ENCODE peak calls at places on chromosomes 2 and 18, in five cellular contexts. K, A, T, L and C are unnamed samples. For H3K9me3, the result is how much of the 10 kb centered on the place peaks cover.

GRCh38 chr18:25650201-25650941 is 298.4 kb upstream of the ZNF521 start:
- DNase-seq in K (no peak), A (no peak), T (no peak), L (no peak), C (no peak)

GRCh38 chr18:26706796-26707406 is 158.5 kb upstream of the KCTD1 start:
- DNase-seq in K (peak), A (no peak), T (no peak), L (no peak), C (no peak)

GRCh38 chr2:174595904-174596397 is 1.7 kb downstream of the WIPF1 start:
- DNase-seq in K (no peak), A (no peak), T (no peak), L (no peak), C (no peak)

GRCh38 chr2:120341977-120342376 is 4.0 kb upstream of the INHBB start:
- DNase-seq in K (no peak), A (no peak), T (no peak), L (no peak), C (no peak)

GRCh38 chr18:58209326-58209725 is 165.3 kb downstream of the NEDD4L start:
- DNase-seq in K (no peak), A (no peak), T (no peak), L (no peak), C (no peak)

GRCh38 chr2:20781656-20782265 is 41.1 kb downstream of the LDAH start:
- DNase-seq in K (no peak), A (no peak), T (no peak), L (peak), C (no peak)

GRCh38 chr2:70703900-70704549 is 64.0 kb downstream of the ADD2 start:
- DNase-seq in K (no peak), A (no peak), T (peak), L (no peak), C (no peak)

GRCh38 chr18:44771957-44772917 is 91.5 kb downstream of the SETBP1 start:
- DNase-seq in K (peak), A (no peak), T (peak), L (peak), C (no peak)

GRCh38 chr18:32081881-32082280 is 9.8 kb upstream of the RNF138 start:
- DNase-seq in K (no peak), A (no peak), T (no peak), L (no peak), C (no peak)

GRCh38 chr2:127647242-127648190 is 1.6 kb downstream of the GPR17 start:
- DNase-seq in K (no peak), A (no peak), T (peak), L (no peak), C (no peak)

GRCh38 chr2:6995406-6996117 is 78.3 kb downstream of the RNF144A start:
- DNase-seq in K (no peak), A (peak), T (no peak), L (no peak), C (no peak)

GRCh38 chr2:3518496-3519254 is 656 bp downstream of the ADI1 start:
- DNase-seq in K (peak), A (peak), T (peak), L (peak), C (peak)

GRCh38 chr2:174692256-174692830 is 71.9 kb downstream of the CHRNA1 start:
- DNase-seq in K (no peak), A (no peak), T (no peak), L (no peak), C (no peak)

GRCh38 chr2:236143811-236144210 is 24.4 kb downstream of the GBX2 start:
- DNase-seq in K (peak), A (no peak), T (no peak), L (no peak), C (no peak)

GRCh38 chr2:136242687-136243277 is 124.8 kb upstream of the CXCR4 start:
- DNase-seq in K (no peak), A (no peak), T (no peak), L (no peak), C (no peak)

GRCh38 chr18:51135361-51135760 is 62.1 kb downstream of the MEX3C start:
- DNase-seq in K (no peak), A (no peak), T (no peak), L (peak), C (no peak)

GRCh38 chr2:168758970-168759820 is 43.2 kb upstream of the NOSTRIN start:
- DNase-seq in K (peak), A (no peak), T (peak), L (peak), C (no peak)

GRCh38 chr18:62524443-62525200 is 1.8 kb downstream of the ZCCHC2 start:
- DNase-seq in K (peak), A (peak), T (peak), L (peak), C (peak)

GRCh38 chr2:179440642-179441251 is 176.1 kb upstream of the SESTD1 start:
- DNase-seq in K (peak), A (no peak), T (no peak), L (peak), C (no peak)

GRCh38 chr2:176091329-176092258 is 927 bp upstream of the HOXD13 start:
- DNase-seq in K (no peak), A (no peak), T (no peak), L (no peak), C (no peak)

GRCh38 chr2:176093145-176093888 is 796 bp downstream of the HOXD13 start:
- DNase-seq in K (no peak), A (no peak), T (no peak), L (no peak), C (no peak)

GRCh38 chr2:176093889-176094232 is 1.3 kb downstream of the HOXD13 start:
- DNase-seq in K (no peak), A (no peak), T (no peak), L (no peak), C (no peak)

GRCh38 chr2:176090870-176091269 is 1.7 kb upstream of the HOXD13 start:
- DNase-seq in K (no peak), A (no peak), T (no peak), L (no peak), C (no peak)

GRCh38 chr2:176092270-176093144 is at the start of gene HOXD13:
- DNase-seq in K (no peak), A (no peak), T (no peak), L (no peak), C (no peak)
- H3K4me3 ChIP-seq in K (peak), A (peak), T (peak), L (peak), C (peak)

GRCh38 chr2:2158915-2159314 is 172.2 kb downstream of the MYT1L start:
- DNase-seq in K (no peak), A (no peak), T (no peak), L (no peak), C (no peak)

GRCh38 chr2:2156881-2157280 is 174.2 kb downstream of the MYT1L start:
- DNase-seq in K (no peak), A (no peak), T (no peak), L (no peak), C (no peak)

GRCh38 chr2:2158176-2158826 is 172.8 kb downstream of the MYT1L start:
- DNase-seq in K (no peak), A (no peak), T (no peak), L (no peak), C (no peak)

GRCh38 chr2:2159336-2159735 is 171.7 kb downstream of the MYT1L start:
- DNase-seq in K (no peak), A (no peak), T (no peak), L (no peak), C (no peak)

GRCh38 chr2:2157400-2157799 is 173.7 kb downstream of the MYT1L start:
- DNase-seq in K (no peak), A (no peak), T (no peak), L (no peak), C (no peak)
- H3K9me3 ChIP-seq in K (under half), A (under half), T (under half), L (under half), C (under half)

DNA sequence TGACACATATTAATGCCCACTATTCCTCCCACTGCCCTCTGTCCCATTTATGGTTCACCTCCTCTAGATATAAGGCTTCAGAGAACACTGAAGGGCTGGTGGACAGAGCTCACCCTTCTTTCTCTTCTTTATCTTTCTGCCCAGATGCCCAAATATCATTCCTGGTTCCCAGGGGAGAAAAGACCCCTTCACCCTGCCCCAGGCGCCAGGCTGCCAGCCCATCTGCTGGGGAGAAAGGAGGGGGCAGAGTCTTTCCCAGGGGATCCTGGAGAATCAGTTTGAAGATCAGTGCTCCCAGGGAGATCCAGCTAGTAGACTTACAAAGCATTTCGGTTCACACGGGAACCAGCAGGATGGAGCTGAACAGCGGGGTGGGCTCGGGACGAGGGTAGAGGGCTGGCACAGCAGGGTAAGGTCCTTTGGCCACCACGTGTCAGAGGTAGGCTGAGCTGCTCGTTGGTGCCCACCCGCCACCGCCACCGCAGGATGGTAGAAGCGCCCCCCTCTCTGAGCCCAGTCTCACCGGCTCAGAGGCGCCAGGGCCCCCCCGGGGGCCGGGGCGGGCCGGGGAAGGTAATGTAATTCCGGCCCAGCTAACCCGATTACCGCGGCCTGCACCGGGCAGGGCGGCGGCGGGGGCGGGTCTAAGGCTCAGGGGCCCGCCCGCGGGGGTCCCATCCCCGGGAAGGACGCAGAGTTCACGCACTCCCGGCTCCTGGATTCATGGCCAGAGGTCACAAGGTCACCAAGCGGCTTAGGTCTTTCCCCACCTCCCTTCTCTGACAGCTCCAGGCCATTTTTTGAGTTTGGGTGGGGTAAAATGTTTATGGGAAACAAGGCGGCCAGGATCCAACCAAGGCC is 1.3 kb upstream of the TLX2 start:
- DNase-seq in K (no peak), A (no peak), T (no peak), L (no peak), C (no peak)
- H3K4me3 ChIP-seq in K (no peak), A (no peak), T (no peak), L (no peak), C (no peak)

GRCh38 chr2:177782613-177783012 is 290.0 kb downstream of the PDE11A start:
- DNase-seq in K (no peak), A (no peak), T (no peak), L (no peak), C (no peak)

GRCh38 chr2:177783835-177784448 is 288.6 kb downstream of the PDE11A start:
- DNase-seq in K (no peak), A (no peak), T (no peak), L (no peak), C (no peak)

GRCh38 chr2:177778472-177778871 is 294.1 kb downstream of the PDE11A start:
- DNase-seq in K (no peak), A (no peak), T (no peak), L (no peak), C (no peak)

GRCh38 chr2:177783091-177783490 is 289.5 kb downstream of the PDE11A start:
- DNase-seq in K (no peak), A (no peak), T (no peak), L (no peak), C (no peak)

GRCh38 chr2:177784449-177784845 is 288.1 kb downstream of the PDE11A start:
- DNase-seq in K (no peak), A (no peak), T (no peak), L (no peak), C (no peak)
- H3K9me3 ChIP-seq in K (under half), A (under half), T (under half), L (under half), C (under half)